ENCODE peak calls at places on chromosomes 11 and 22, in ten cellular contexts. One of them, this sample, is unnamed.
A peak's percentile ranks its signal among the peaks of the same experiment; 100 is the strongest.

GRCh38 chr11:110472858-110473257 is 43.1 kb downstream of the FDX1 start:
- DNase-seq in CD8-positive, alpha-beta memory T cell: no peak
- DNase-seq in adipocyte: no peak
- DNase-seq in spleen: no peak
- DNase-seq in SK-N-MC: no peak
- DNase-seq in esophagus squamous epithelium: no peak
- DNase-seq in neuronal stem cell: no peak
- DNase-seq in mucosa of descending colon: no peak
- DNase-seq in right cardiac atrium: no peak
- DNase-seq in hepatocyte: no peak
- DNase-seq in this sample: no peak

GRCh38 chr11:121482231-121483129 is 29.7 kb upstream of the SORL1-AS1 start:
- DNase-seq in CD8-positive, alpha-beta memory T cell: peak; percentile 77
- DNase-seq in adipocyte: no peak
- DNase-seq in spleen: no peak
- DNase-seq in SK-N-MC: no peak
- DNase-seq in esophagus squamous epithelium: no peak
- DNase-seq in neuronal stem cell: no peak
- DNase-seq in mucosa of descending colon: no peak
- DNase-seq in right cardiac atrium: no peak
- DNase-seq in hepatocyte: no peak
- DNase-seq in this sample: peak; percentile 41

GRCh38 chr22:42179616-42180015 is 49.0 kb upstream of the CYP2D6 start:
- DNase-seq in CD8-positive, alpha-beta memory T cell: no peak
- DNase-seq in adipocyte: peak; percentile 84
- DNase-seq in spleen: no peak
- DNase-seq in SK-N-MC: no peak
- DNase-seq in esophagus squamous epithelium: no peak
- DNase-seq in neuronal stem cell: no peak
- DNase-seq in mucosa of descending colon: no peak
- DNase-seq in right cardiac atrium: no peak
- DNase-seq in hepatocyte: no peak
- DNase-seq in this sample: no peak

GRCh38 chr11:117663389-117663788 is 133.6 kb downstream of the DSCAML1 start:
- DNase-seq in CD8-positive, alpha-beta memory T cell: no peak
- DNase-seq in adipocyte: no peak
- DNase-seq in spleen: no peak
- DNase-seq in SK-N-MC: no peak
- DNase-seq in esophagus squamous epithelium: no peak
- DNase-seq in neuronal stem cell: no peak
- DNase-seq in mucosa of descending colon: no peak
- DNase-seq in right cardiac atrium: no peak
- DNase-seq in hepatocyte: no peak
- DNase-seq in this sample: no peak

GRCh38 chr11:70141490-70142014 is 61.5 kb upstream of the FADD start:
- DNase-seq in CD8-positive, alpha-beta memory T cell: no peak
- DNase-seq in adipocyte: no peak
- DNase-seq in spleen: no peak
- DNase-seq in SK-N-MC: no peak
- DNase-seq in esophagus squamous epithelium: no peak
- DNase-seq in neuronal stem cell: peak; percentile 86
- DNase-seq in mucosa of descending colon: no peak
- DNase-seq in right cardiac atrium: no peak
- DNase-seq in hepatocyte: no peak
- DNase-seq in this sample: no peak

GRCh38 chr11:77171885-77172665 is 44.0 kb downstream of the MYO7A start:
- DNase-seq in CD8-positive, alpha-beta memory T cell: no peak
- DNase-seq in adipocyte: no peak
- DNase-seq in spleen: no peak
- DNase-seq in SK-N-MC: no peak
- DNase-seq in esophagus squamous epithelium: no peak
- DNase-seq in neuronal stem cell: peak; percentile 67
- DNase-seq in mucosa of descending colon: peak; percentile 26
- DNase-seq in right cardiac atrium: no peak
- DNase-seq in hepatocyte: peak; percentile 54
- DNase-seq in this sample: no peak

GRCh38 chr22:22010358-22010757 is 27.8 kb upstream of the TOP3B start:
- DNase-seq in CD8-positive, alpha-beta memory T cell: no peak
- DNase-seq in adipocyte: no peak
- DNase-seq in spleen: no peak
- DNase-seq in SK-N-MC: no peak
- DNase-seq in esophagus squamous epithelium: no peak
- DNase-seq in neuronal stem cell: no peak
- DNase-seq in mucosa of descending colon: no peak
- DNase-seq in right cardiac atrium: no peak
- DNase-seq in hepatocyte: no peak
- DNase-seq in this sample: no peak

GRCh38 chr22:37212174-37212906 is at the start of gene SSTR3:
- DNase-seq in CD8-positive, alpha-beta memory T cell: no peak
- DNase-seq in adipocyte: peak; percentile 64
- DNase-seq in spleen: peak; percentile 61
- DNase-seq in SK-N-MC: no peak
- DNase-seq in esophagus squamous epithelium: no peak
- DNase-seq in neuronal stem cell: peak; percentile 32
- DNase-seq in mucosa of descending colon: no peak
- DNase-seq in right cardiac atrium: no peak
- DNase-seq in hepatocyte: peak; percentile 76
- DNase-seq in this sample: no peak

GRCh38 chr22:44842417-44842816 is 90.0 kb downstream of the ARHGAP8 start:
- DNase-seq in CD8-positive, alpha-beta memory T cell: no peak
- DNase-seq in adipocyte: no peak
- DNase-seq in spleen: no peak
- DNase-seq in SK-N-MC: no peak
- DNase-seq in esophagus squamous epithelium: no peak
- DNase-seq in neuronal stem cell: no peak
- DNase-seq in mucosa of descending colon: no peak
- DNase-seq in right cardiac atrium: no peak
- DNase-seq in hepatocyte: no peak
- DNase-seq in this sample: no peak

GRCh38 chr22:36510384-36510783 is 3.5 kb upstream of the FOXRED2 start:
- DNase-seq in CD8-positive, alpha-beta memory T cell: no peak
- DNase-seq in adipocyte: no peak
- DNase-seq in spleen: no peak
- DNase-seq in SK-N-MC: no peak
- DNase-seq in esophagus squamous epithelium: no peak
- DNase-seq in neuronal stem cell: no peak
- DNase-seq in mucosa of descending colon: no peak
- DNase-seq in right cardiac atrium: no peak
- DNase-seq in hepatocyte: no peak
- DNase-seq in this sample: no peak

GRCh38 chr11:67119577-67120391 is 721 bp downstream of the KDM2A start:
- DNase-seq in CD8-positive, alpha-beta memory T cell: peak; percentile 28
- DNase-seq in adipocyte: peak; percentile 58
- DNase-seq in spleen: peak; percentile 84
- DNase-seq in SK-N-MC: no peak
- DNase-seq in esophagus squamous epithelium: no peak
- DNase-seq in neuronal stem cell: peak; percentile 11
- DNase-seq in mucosa of descending colon: peak; percentile 64
- DNase-seq in right cardiac atrium: peak; percentile 76
- DNase-seq in hepatocyte: peak; percentile 67
- DNase-seq in this sample: peak; percentile 17

GRCh38 chr11:47489395-47489755 is 40.4 kb upstream of the RAPSN start:
- DNase-seq in CD8-positive, alpha-beta memory T cell: no peak
- DNase-seq in adipocyte: peak; percentile 46
- DNase-seq in spleen: no peak
- DNase-seq in SK-N-MC: no peak
- DNase-seq in esophagus squamous epithelium: no peak
- DNase-seq in neuronal stem cell: no peak
- DNase-seq in mucosa of descending colon: no peak
- DNase-seq in right cardiac atrium: no peak
- DNase-seq in hepatocyte: no peak
- DNase-seq in this sample: no peak

GRCh38 chr11:94017446-94017845 is 3.7 kb upstream of the HEPHL1 start:
- DNase-seq in CD8-positive, alpha-beta memory T cell: no peak
- DNase-seq in adipocyte: no peak
- DNase-seq in spleen: no peak
- DNase-seq in SK-N-MC: no peak
- DNase-seq in esophagus squamous epithelium: no peak
- DNase-seq in neuronal stem cell: no peak
- DNase-seq in mucosa of descending colon: no peak
- DNase-seq in right cardiac atrium: no peak
- DNase-seq in hepatocyte: no peak
- DNase-seq in this sample: no peak

GRCh38 chr11:107493117-107493516 is 35.5 kb upstream of the CWF19L2 start:
- DNase-seq in CD8-positive, alpha-beta memory T cell: no peak
- DNase-seq in adipocyte: no peak
- DNase-seq in spleen: no peak
- DNase-seq in SK-N-MC: no peak
- DNase-seq in esophagus squamous epithelium: no peak
- DNase-seq in neuronal stem cell: no peak
- DNase-seq in mucosa of descending colon: no peak
- DNase-seq in right cardiac atrium: no peak
- DNase-seq in hepatocyte: no peak
- DNase-seq in this sample: no peak

GRCh38 chr11:126347751-126348628 is 7.5 kb upstream of the ST3GAL4 start:
- DNase-seq in CD8-positive, alpha-beta memory T cell: no peak
- DNase-seq in adipocyte: no peak
- DNase-seq in spleen: peak; percentile 74
- DNase-seq in SK-N-MC: no peak
- DNase-seq in esophagus squamous epithelium: no peak
- DNase-seq in neuronal stem cell: no peak
- DNase-seq in mucosa of descending colon: peak; percentile 37
- DNase-seq in right cardiac atrium: peak; percentile 81
- DNase-seq in hepatocyte: no peak
- DNase-seq in this sample: no peak

GRCh38 chr22:48901324-48901723 is 926.3 kb downstream of the BRD1 start:
- DNase-seq in CD8-positive, alpha-beta memory T cell: no peak
- DNase-seq in adipocyte: no peak
- DNase-seq in spleen: no peak
- DNase-seq in SK-N-MC: no peak
- DNase-seq in esophagus squamous epithelium: no peak
- DNase-seq in neuronal stem cell: no peak
- DNase-seq in mucosa of descending colon: no peak
- DNase-seq in right cardiac atrium: no peak
- DNase-seq in hepatocyte: no peak
- DNase-seq in this sample: no peak

GRCh38 chr11:62445314-62445740 is 26.5 kb downstream of the SCGB1A1 start:
- DNase-seq in CD8-positive, alpha-beta memory T cell: no peak
- DNase-seq in adipocyte: peak; percentile 37
- DNase-seq in spleen: no peak
- DNase-seq in SK-N-MC: no peak
- DNase-seq in esophagus squamous epithelium: no peak
- DNase-seq in neuronal stem cell: no peak
- DNase-seq in mucosa of descending colon: no peak
- DNase-seq in right cardiac atrium: peak; percentile 85
- DNase-seq in hepatocyte: no peak
- DNase-seq in this sample: no peak

GRCh38 chr11:64759131-64759721 is 548 bp downstream of the PYGM start:
- DNase-seq in CD8-positive, alpha-beta memory T cell: no peak
- DNase-seq in adipocyte: no peak
- DNase-seq in spleen: no peak
- DNase-seq in SK-N-MC: no peak
- DNase-seq in esophagus squamous epithelium: no peak
- DNase-seq in neuronal stem cell: no peak
- DNase-seq in mucosa of descending colon: no peak
- DNase-seq in right cardiac atrium: peak; percentile 71
- DNase-seq in hepatocyte: no peak
- DNase-seq in this sample: no peak

GRCh38 chr11:64916040-64916847 is 765 bp downstream of the ATG2A start:
- DNase-seq in CD8-positive, alpha-beta memory T cell: peak; percentile 30
- DNase-seq in adipocyte: peak; percentile 47
- DNase-seq in spleen: peak; percentile 89
- DNase-seq in SK-N-MC: no peak
- DNase-seq in esophagus squamous epithelium: no peak
- DNase-seq in neuronal stem cell: no peak
- DNase-seq in mucosa of descending colon: peak; percentile 84
- DNase-seq in right cardiac atrium: peak; percentile 67
- DNase-seq in hepatocyte: peak; percentile 54
- DNase-seq in this sample: peak; percentile 25

GRCh38 chr11:32312865-32313403 is 122.4 kb downstream of the WT1 start:
- DNase-seq in CD8-positive, alpha-beta memory T cell: no peak
- DNase-seq in adipocyte: peak; percentile 46
- DNase-seq in spleen: no peak
- DNase-seq in SK-N-MC: no peak
- DNase-seq in esophagus squamous epithelium: no peak
- DNase-seq in neuronal stem cell: no peak
- DNase-seq in mucosa of descending colon: no peak
- DNase-seq in right cardiac atrium: peak; percentile 46
- DNase-seq in hepatocyte: peak; percentile 71
- DNase-seq in this sample: no peak
- H3K9me3 ChIP-seq in CD8-positive, alpha-beta memory T cell: no peaks in the 10 kb centered on the region
- H3K9me3 ChIP-seq in adipocyte: no peaks in the 10 kb centered on the region
- H3K9me3 ChIP-seq in spleen: no peaks in the 10 kb centered on the region
- H3K9me3 ChIP-seq in SK-N-MC: no peaks in the 10 kb centered on the region
- H3K9me3 ChIP-seq in esophagus squamous epithelium: no peaks in the 10 kb centered on the region
- H3K9me3 ChIP-seq in neuronal stem cell: no peaks in the 10 kb centered on the region
- H3K9me3 ChIP-seq in mucosa of descending colon: no peaks in the 10 kb centered on the region
- H3K9me3 ChIP-seq in right cardiac atrium: no peaks in the 10 kb centered on the region
- H3K9me3 ChIP-seq in hepatocyte: no peaks in the 10 kb centered on the region
- H3K9me3 ChIP-seq in this sample: no peaks in the 10 kb centered on the region

DNA sequence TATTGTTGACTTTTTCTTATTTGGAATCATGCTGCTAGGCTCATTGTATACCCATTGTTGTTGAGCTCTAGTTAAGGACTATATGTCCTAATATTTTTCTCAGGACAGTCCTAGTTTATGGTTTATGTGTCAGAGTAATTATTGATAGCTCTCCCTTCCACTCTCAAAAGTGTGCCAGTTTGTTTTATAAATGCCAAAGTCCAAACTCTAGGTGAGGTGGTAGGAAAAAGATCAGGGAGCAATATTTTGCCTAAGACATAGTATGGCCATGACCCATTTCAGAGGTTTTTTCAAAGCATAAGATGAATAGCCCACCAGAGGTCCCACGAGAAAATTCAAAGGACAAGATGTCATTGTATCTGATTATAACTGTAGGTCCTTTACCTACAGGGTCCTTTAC is 20.9 kb upstream of the DDX10 start:
- DNase-seq in CD8-positive, alpha-beta memory T cell: no peak
- DNase-seq in adipocyte: no peak
- DNase-seq in spleen: no peak
- DNase-seq in SK-N-MC: no peak
- DNase-seq in esophagus squamous epithelium: no peak
- DNase-seq in neuronal stem cell: no peak
- DNase-seq in mucosa of descending colon: no peak
- DNase-seq in right cardiac atrium: no peak
- DNase-seq in hepatocyte: no peak
- DNase-seq in this sample: no peak
- H3K9me3 ChIP-seq in CD8-positive, alpha-beta memory T cell: no peaks in the 10 kb centered on the region
- H3K9me3 ChIP-seq in adipocyte: no peaks in the 10 kb centered on the region
- H3K9me3 ChIP-seq in spleen: no peaks in the 10 kb centered on the region
- H3K9me3 ChIP-seq in SK-N-MC: no peaks in the 10 kb centered on the region
- H3K9me3 ChIP-seq in esophagus squamous epithelium: no peaks in the 10 kb centered on the region
- H3K9me3 ChIP-seq in neuronal stem cell: no peaks in the 10 kb centered on the region
- H3K9me3 ChIP-seq in mucosa of descending colon: no peaks in the 10 kb centered on the region
- H3K9me3 ChIP-seq in right cardiac atrium: no peaks in the 10 kb centered on the region
- H3K9me3 ChIP-seq in hepatocyte: no peaks in the 10 kb centered on the region
- H3K9me3 ChIP-seq in this sample: no peaks in the 10 kb centered on the region

GRCh38 chr11:35602979-35603378 is 15.3 kb upstream of the FJX1 start:
- DNase-seq in CD8-positive, alpha-beta memory T cell: no peak
- DNase-seq in adipocyte: no peak
- DNase-seq in spleen: no peak
- DNase-seq in SK-N-MC: no peak
- DNase-seq in esophagus squamous epithelium: no peak
- DNase-seq in neuronal stem cell: no peak
- DNase-seq in mucosa of descending colon: no peak
- DNase-seq in right cardiac atrium: no peak
- DNase-seq in hepatocyte: no peak
- DNase-seq in this sample: no peak
- H3K9me3 ChIP-seq in CD8-positive, alpha-beta memory T cell: no peaks in the 10 kb centered on the region
- H3K9me3 ChIP-seq in adipocyte: no peaks in the 10 kb centered on the region
- H3K9me3 ChIP-seq in spleen: no peaks in the 10 kb centered on the region
- H3K9me3 ChIP-seq in SK-N-MC: no peaks in the 10 kb centered on the region
- H3K9me3 ChIP-seq in esophagus squamous epithelium: no peaks in the 10 kb centered on the region
- H3K9me3 ChIP-seq in neuronal stem cell: no peaks in the 10 kb centered on the region
- H3K9me3 ChIP-seq in mucosa of descending colon: no peaks in the 10 kb centered on the region
- H3K9me3 ChIP-seq in right cardiac atrium: no peaks in the 10 kb centered on the region
- H3K9me3 ChIP-seq in hepatocyte: no peaks in the 10 kb centered on the region
- H3K9me3 ChIP-seq in this sample: no peaks in the 10 kb centered on the region

GRCh38 chr11:8681837-8682218 is 637 bp downstream of the TRIM66 start:
- DNase-seq in CD8-positive, alpha-beta memory T cell: no peak
- DNase-seq in adipocyte: no peak
- DNase-seq in spleen: no peak
- DNase-seq in SK-N-MC: no peak
- DNase-seq in esophagus squamous epithelium: no peak
- DNase-seq in neuronal stem cell: no peak
- DNase-seq in mucosa of descending colon: no peak
- DNase-seq in right cardiac atrium: no peak
- DNase-seq in hepatocyte: no peak
- DNase-seq in this sample: no peak
- H3K9me3 ChIP-seq in CD8-positive, alpha-beta memory T cell: no peaks in the 10 kb centered on the region
- H3K9me3 ChIP-seq in adipocyte: no peaks in the 10 kb centered on the region
- H3K9me3 ChIP-seq in spleen: no peaks in the 10 kb centered on the region
- H3K9me3 ChIP-seq in SK-N-MC: no peaks in the 10 kb centered on the region
- H3K9me3 ChIP-seq in esophagus squamous epithelium: no peaks in the 10 kb centered on the region
- H3K9me3 ChIP-seq in neuronal stem cell: no peaks in the 10 kb centered on the region
- H3K9me3 ChIP-seq in mucosa of descending colon: no peaks in the 10 kb centered on the region
- H3K9me3 ChIP-seq in right cardiac atrium: no peaks in the 10 kb centered on the region
- H3K9me3 ChIP-seq in hepatocyte: no peaks in the 10 kb centered on the region
- H3K9me3 ChIP-seq in this sample: no peaks in the 10 kb centered on the region